ENCODE peak calls at places on chromosomes 11 and 22, in ten cellular contexts. T is GM12878, S is fibroblast of pulmonary artery, K is psoas muscle, W is dorsolateral prefrontal cortex, P is GM10248, A is prostate gland, J is AG04450, E is H9, B is endothelial cell. O is an unnamed sample.

GRCh38 chr11:35923452-35923851 is 20.4 kb upstream of the LDLRAD3 start:
- DNase-seq in A (no peak), W (no peak), K (no peak), T (no peak), E (no peak), P (no peak), S (peak), J (no peak), B (no peak), O (no peak)

GRCh38 chr11:108838102-108838803 is 173.4 kb downstream of the DDX10 start:
- DNase-seq in B (no peak), K (no peak), W (no peak), J (no peak), S (no peak), T (no peak), P (no peak), A (no peak), E (no peak), O (no peak)

GRCh38 chr11:73321342-73322110 is 13.4 kb downstream of the ARHGEF17 start:
- DNase-seq in W (no peak), T (no peak), A (no peak), P (no peak), S (peak), K (peak), B (peak), J (no peak), E (no peak), O (no peak)

GRCh38 chr11:12269104-12269441 is 108.3 kb upstream of the PARVA start:
- DNase-seq in E (no peak), J (no peak), S (peak), W (no peak), A (peak), T (no peak), P (no peak), B (no peak), K (no peak), O (no peak)

GRCh38 chr22:29867260-29867659 is 15.7 kb upstream of the MTMR3 start:
- DNase-seq in J (no peak), T (no peak), W (no peak), B (no peak), A (no peak), P (no peak), K (no peak), E (no peak), S (no peak), O (no peak)

GRCh38 chr11:119108151-119108856 is 1.2 kb downstream of the C2CD2L start:
- DNase-seq in S (peak), T (no peak), J (no peak), K (no peak), W (no peak), B (no peak), P (peak), A (peak), E (peak), O (no peak)

GRCh38 chr11:73623651-73624050 is 22.7 kb upstream of the PLEKHB1 start:
- DNase-seq in W (no peak), B (no peak), S (no peak), E (no peak), P (no peak), T (no peak), J (no peak), A (no peak), K (no peak), O (no peak)

GRCh38 chr11:37957717-37958116 is 1359.7 kb upstream of the RAG2 start:
- DNase-seq in P (no peak), E (no peak), J (no peak), A (no peak), B (no peak), W (no peak), S (no peak), T (no peak), K (no peak), O (no peak)

GRCh38 chr11:44574620-44575287 is 9.3 kb downstream of the CD82 start:
- DNase-seq in P (no peak), E (no peak), A (peak), W (no peak), J (peak), B (no peak), T (peak), S (peak), K (no peak), O (no peak)

GRCh38 chr11:9150501-9150900 is 59.1 kb upstream of the SCUBE2 start:
- DNase-seq in T (no peak), B (no peak), A (no peak), J (peak), S (peak), K (no peak), W (no peak), E (no peak), P (no peak), O (no peak)

GRCh38 chr11:129190087-129190486 is 2.0 kb downstream of the ARHGAP32 start:
- DNase-seq in P (no peak), K (no peak), E (no peak), B (no peak), S (no peak), J (no peak), T (no peak), W (no peak), A (no peak), O (no peak)

GRCh38 chr22:23278883-23279675 is 98.8 kb downstream of the BCR start:
- DNase-seq in A (peak), T (no peak), K (no peak), E (no peak), B (no peak), J (no peak), W (peak), P (no peak), S (peak), O (no peak)

GRCh38 chr22:23401910-23402274 is 178.2 kb downstream of the IGLL1 start:
- DNase-seq in S (no peak), J (no peak), B (no peak), E (no peak), W (no peak), K (no peak), P (no peak), A (no peak), T (no peak), O (no peak)

GRCh38 chr22:39176067-39176621 is 23.7 kb upstream of the CBX7 start:
- DNase-seq in A (peak), B (peak), T (no peak), S (peak), K (peak), E (peak), W (no peak), P (no peak), J (no peak), O (no peak)

GRCh38 chr11:129312741-129313587 is 62.7 kb upstream of the BARX2 start:
- DNase-seq in W (no peak), A (no peak), K (no peak), B (no peak), P (no peak), J (no peak), S (peak), E (peak), T (no peak), O (no peak)

GRCh38 chr11:1827095-1827797 is 7.5 kb upstream of the SYT8 start:
- DNase-seq in K (peak), A (peak), W (peak), E (no peak), T (no peak), S (peak), P (no peak), J (no peak), B (no peak), O (no peak)

GRCh38 chr11:83827520-83827919 is 541.4 kb upstream of the CCDC90B start:
- DNase-seq in W (no peak), A (no peak), T (no peak), K (no peak), E (no peak), S (peak), P (no peak), B (no peak), J (no peak), O (no peak)

GRCh38 chr11:93370260-93370659 is 39.7 kb downstream of the DEUP1 start:
- DNase-seq in A (no peak), K (no peak), E (no peak), P (no peak), J (no peak), W (no peak), T (no peak), B (no peak), S (no peak), O (no peak)

GRCh38 chr22:31748490-31748889 is 1.4 kb downstream of the PRR14L start:
- DNase-seq in P (no peak), S (no peak), T (no peak), J (no peak), W (no peak), E (no peak), B (peak), K (no peak), A (no peak), O (no peak)

GRCh38 chr22:31752096-31752847 is 1.5 kb upstream of the DEPDC5 start:
- DNase-seq in W (no peak), A (no peak), B (no peak), K (no peak), T (no peak), J (no peak), S (no peak), P (no peak), E (no peak), O (no peak)

GRCh38 chr22:31747441-31747840 is 2.5 kb downstream of the PRR14L start:
- DNase-seq in S (no peak), W (no peak), J (no peak), B (no peak), T (no peak), E (no peak), K (no peak), A (no peak), P (no peak), O (no peak)

GRCh38 chr22:31750365-31751284 is 693 bp upstream of the PRR14L start:
- DNase-seq in B (no peak), J (no peak), P (no peak), T (no peak), W (no peak), A (no peak), K (no peak), E (no peak), S (no peak), O (no peak)

GRCh38 chr22:31749636-31750364 is at the start of gene PRR14L:
- DNase-seq in J (peak), E (peak), W (peak), P (peak), A (peak), B (peak), T (peak), K (peak), S (peak), O (peak)
- TF ChIP-seq CTCF in J (peak), E (no peak), W (peak), P (no peak), A (peak), B (no peak), T (peak), K (no peak), S (no peak), O (no peak)

DNA sequence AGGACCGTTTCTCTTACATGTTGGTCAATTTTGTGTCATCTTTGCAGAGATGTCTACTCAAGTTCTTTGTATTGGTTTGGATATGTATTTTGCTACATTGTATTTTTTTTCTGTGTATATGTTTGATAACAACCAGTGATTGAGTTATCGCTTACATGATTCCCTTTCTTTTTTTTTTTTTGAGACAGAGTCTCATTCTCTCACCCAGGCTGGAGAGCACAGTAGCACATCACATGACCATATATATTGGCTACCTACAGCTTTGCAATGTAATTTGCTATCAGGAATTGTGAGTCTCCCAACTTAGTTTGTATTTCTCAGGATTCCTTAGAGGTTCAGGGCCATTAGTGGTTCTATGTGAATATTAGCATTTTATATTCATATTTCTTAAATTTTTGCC is 59.5 kb downstream of the LRRC74B start:
- DNase-seq in J (no peak), T (no peak), W (no peak), K (no peak), S (no peak), B (no peak), P (no peak), E (no peak), A (no peak), O (no peak)
- TF ChIP-seq CTCF in J (no peak), T (no peak), W (no peak), K (no peak), S (no peak), B (no peak), P (no peak), E (no peak), A (no peak), O (no peak)

DNA sequence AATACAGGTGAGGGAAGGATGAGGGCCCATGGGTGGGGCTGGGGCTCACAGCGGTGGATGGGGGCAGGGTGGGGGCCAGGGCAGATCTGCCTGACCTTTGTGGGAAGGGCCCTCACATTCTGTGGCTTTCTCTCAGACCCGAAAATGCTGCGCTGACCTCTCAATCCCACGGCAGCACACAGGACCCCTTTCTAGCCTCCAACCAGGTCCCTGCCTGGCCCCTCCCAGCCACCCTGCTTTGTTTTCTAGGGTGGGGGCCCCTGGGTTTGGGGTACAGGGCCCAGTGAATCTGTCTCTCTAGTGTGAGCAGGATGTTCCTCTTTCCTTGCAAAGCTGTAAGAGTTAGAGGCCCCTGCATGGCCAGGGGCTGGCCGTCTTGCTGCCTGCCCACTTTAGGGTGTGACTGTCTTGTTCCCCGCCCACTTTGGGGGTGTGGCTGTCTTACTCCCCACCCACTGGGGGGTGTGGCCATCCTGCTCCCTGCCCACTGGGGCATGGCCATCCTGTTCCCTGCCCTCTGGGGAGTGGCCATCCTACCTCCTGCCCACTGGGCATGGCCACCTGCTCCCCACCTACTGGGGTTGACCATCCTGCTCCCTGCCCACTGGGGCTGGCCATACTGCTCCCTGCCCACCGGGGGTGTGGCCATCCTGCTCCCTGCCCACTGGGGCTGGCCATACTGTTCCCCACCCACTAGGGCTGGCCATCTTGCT is 11.5 kb downstream of the PARVG start:
- DNase-seq in A (no peak), W (no peak), K (no peak), E (peak), P (no peak), J (no peak), B (no peak), S (peak), T (no peak), O (no peak)
- TF ChIP-seq CTCF in A (no peak), W (no peak), K (no peak), E (no peak), P (no peak), J (no peak), B (no peak), S (no peak), T (no peak), O (no peak)

GRCh38 chr11:110529043-110529442 is 99.3 kb downstream of the FDX1 start:
- DNase-seq in W (no peak), K (no peak), J (no peak), B (no peak), T (no peak), A (no peak), E (no peak), S (peak), P (no peak), O (no peak)
- TF ChIP-seq CTCF in W (peak), K (peak), J (peak), B (no peak), T (peak), A (no peak), E (peak), S (peak), P (peak), O (peak)

GRCh38 chr11:125626381-125626950 is 1.5 kb downstream of the CHEK1 start:
- DNase-seq in W (no peak), B (no peak), T (peak), S (no peak), A (no peak), P (peak), E (no peak), J (no peak), K (no peak), O (no peak)
- TF ChIP-seq CTCF in W (no peak), B (no peak), T (peak), S (peak), A (no peak), P (peak), E (peak), J (peak), K (no peak), O (peak)